ENCODE peak calls at places on chromosomes 4 and X, in six cellular contexts. L is NCI-H1105, V is GM12865, S is kidney epithelial cell, G is H9, C is Caco-2. I is an unnamed sample.

GRCh38 chr4:26619784-26620183 is 35.9 kb downstream of the TBC1D19 start:
- DNase-seq in L (no peak), V (no peak), S (peak; percentile 19), G (no peak), C (no peak), I (no peak)

GRCh38 chrX:22603060-22603459 is 330.3 kb downstream of the CBLL2 start:
- DNase-seq in L (no peak), V (no peak), S (no peak), G (no peak), C (no peak), I (no peak)

GRCh38 chr4:138728566-138728965 is 287.0 kb upstream of the NOCT start:
- DNase-seq in L (peak; percentile 51), V (no peak), S (no peak), G (no peak), C (no peak), I (no peak)

GRCh38 chrX:42739258-42739657 is 38.7 kb downstream of the PPP1R2C start:
- DNase-seq in L (no peak), V (peak; percentile 19), S (no peak), G (no peak), C (no peak), I (no peak)

GRCh38 chr4:5018096-5018495 is 1.2 kb downstream of the CYTL1 start:
- DNase-seq in L (no peak), V (no peak), S (no peak), G (peak; percentile 4), C (no peak), I (no peak)

GRCh38 chr4:150280081-150280950 is 202.1 kb downstream of the DCLK2 start:
- DNase-seq in L (no peak), V (no peak), S (peak; percentile 97), G (no peak), C (no peak), I (no peak)

GRCh38 chr4:42083816-42084215 is 68.6 kb downstream of the BEND4 start:
- DNase-seq in L (no peak), V (no peak), S (no peak), G (no peak), C (no peak), I (no peak)

GRCh38 chrX:129823115-129823514 is 20.6 kb downstream of the ZDHHC9 start:
- DNase-seq in L (no peak), V (peak; percentile 72), S (no peak), G (no peak), C (peak; percentile 45), I (peak; percentile 28)

GRCh38 chr4:168811793-168812651 is 198.0 kb downstream of the CBR4 start:
- DNase-seq in L (no peak), V (no peak), S (no peak), G (no peak), C (no peak), I (no peak)

GRCh38 chrX:153908219-153908875 is 3.9 kb downstream of the AVPR2 start:
- DNase-seq in L (no peak), V (no peak), S (no peak), G (no peak), C (no peak), I (no peak)

GRCh38 chrX:39936886-39937770 is 160.6 kb downstream of the BCOR start:
- DNase-seq in L (no peak), V (peak; percentile 44), S (no peak), G (no peak), C (no peak), I (no peak)

GRCh38 chrX:13220916-13221315 is 98.9 kb downstream of the ATXN3L start:
- DNase-seq in L (no peak), V (peak; percentile 3), S (peak; percentile 74), G (no peak), C (no peak), I (no peak)

GRCh38 chrX:10160221-10160620 is 3.4 kb downstream of the CLCN4 start:
- DNase-seq in L (no peak), V (no peak), S (no peak), G (no peak), C (no peak), I (no peak)

GRCh38 chrX:35098419-35098818 is 155.8 kb downstream of the FAM47B start:
- DNase-seq in L (no peak), V (no peak), S (no peak), G (no peak), C (no peak), I (no peak)

GRCh38 chr4:1731180-1731579 is 9.9 kb downstream of the TACC3 start:
- DNase-seq in L (no peak), V (no peak), S (peak; percentile 89), G (no peak), C (no peak), I (no peak)

GRCh38 chr4:141647982-141648381 is 11.6 kb downstream of the IL15 start:
- DNase-seq in L (no peak), V (no peak), S (no peak), G (no peak), C (no peak), I (no peak)

GRCh38 chr4:74969507-74970474 is 36.9 kb downstream of the PARM1 start:
- DNase-seq in L (no peak), V (no peak), S (no peak), G (peak; percentile 43), C (peak; percentile 43), I (peak; percentile 19)

GRCh38 chrX:112822892-112823291 is 17.7 kb downstream of the AMOT start:
- DNase-seq in L (no peak), V (no peak), S (no peak), G (peak; percentile 58), C (no peak), I (no peak)

GRCh38 chrX:1074755-1075154 is 137.7 kb downstream of the CRLF2 start:
- DNase-seq in L (no peak), V (no peak), S (no peak), G (no peak), C (no peak), I (no peak)

GRCh38 chr4:122285285-122285684 is 93.5 kb upstream of the ADAD1 start:
- DNase-seq in L (no peak), V (no peak), S (peak; percentile 5), G (no peak), C (no peak), I (no peak)

GRCh38 chr4:1985287-1985686 is 23.5 kb downstream of the NELFA start:
- DNase-seq in L (no peak), V (no peak), S (no peak), G (no peak), C (no peak), I (no peak)

GRCh38 chr4:39464886-39465501 is 6.1 kb downstream of the LIAS start:
- DNase-seq in L (no peak), V (no peak), S (no peak), G (no peak), C (peak; percentile 25), I (no peak)

GRCh38 chr4:42519803-42520417 is 122.6 kb downstream of the SHISA3 start:
- DNase-seq in L (no peak), V (peak; percentile 72), S (no peak), G (no peak), C (peak; percentile 62), I (peak; percentile 4)

GRCh38 chrX:47540754-47541538 is 20.1 kb upstream of the ARAF start:
- DNase-seq in L (peak; percentile 61), V (peak; percentile 18), S (peak; percentile 74), G (peak; percentile 86), C (peak; percentile 77), I (peak; percentile 55)

GRCh38 chrX:104742345-104742744 is 176.3 kb downstream of the IL1RAPL2 start:
- DNase-seq in L (no peak), V (no peak), S (no peak), G (no peak), C (no peak), I (no peak)

GRCh38 chrX:49310371-49310770 is 6.9 kb downstream of the GAGE10 start:
- DNase-seq in L (no peak), V (no peak), S (no peak), G (no peak), C (no peak), I (no peak)

GRCh38 chrX:9310596-9310995 is 154.3 kb upstream of the TBL1X start:
- DNase-seq in L (no peak), V (no peak), S (no peak), G (no peak), C (no peak), I (no peak)

GRCh38 chrX:29071525-29071924 is 484.3 kb downstream of the IL1RAPL1 start:
- DNase-seq in L (no peak), V (no peak), S (no peak), G (no peak), C (no peak), I (no peak)

GRCh38 chr4:181503800-181504364 is 739.3 kb upstream of the TENM3 start:
- DNase-seq in L (no peak), V (no peak), S (no peak), G (peak; percentile 43), C (no peak), I (no peak)

GRCh38 chr4:13355036-13355910 is 128.9 kb downstream of the RAB28 start:
- DNase-seq in L (no peak), V (no peak), S (no peak), G (no peak), C (no peak), I (no peak)

GRCh38 chrX:72146527-72146926 is 14.8 kb upstream of the RTL5 start:
- DNase-seq in L (no peak), V (no peak), S (no peak), G (no peak), C (no peak), I (no peak)

GRCh38 chrX:13078739-13079444 is 34.5 kb upstream of the FAM9C start:
- DNase-seq in L (no peak), V (no peak), S (no peak), G (no peak), C (no peak), I (no peak)

GRCh38 chr4:189912170-189912569 is 28.5 kb upstream of the FRG1 start:
- DNase-seq in L (no peak), V (no peak), S (no peak), G (no peak), C (no peak), I (no peak)

GRCh38 chr4:27006247-27006603 is 145.6 kb downstream of the STIM2 start:
- DNase-seq in L (no peak), V (no peak), S (no peak), G (no peak), C (no peak), I (no peak)

GRCh38 chrX:92232182-92232581 is 453.0 kb downstream of the PCDH11X start:
- DNase-seq in L (no peak), V (no peak), S (no peak), G (no peak), C (peak; percentile 0), I (no peak)

I was measured in HuH-7.